ENCODE peak calls at places on chromosomes 12 and 14, in six cellular contexts. K is NCI-H345, S is mesendoderm, J is fibroblast of mammary gland, Q is NCI-H1092 treated with DMSO at 0.1 percent for 48 hours, Z is small intestine. R is an unnamed sample.

GRCh38 chr12:93571854-93572711 is at the start of gene SOCS2:
- DNase-seq in K (peak; percentile 58), S (peak; percentile 87), J (no peak), Q (no peak), Z (peak; percentile 31), R (peak; percentile 30)

GRCh38 chr14:92958373-92959188 is 35.6 kb downstream of the CHGA start:
- DNase-seq in K (peak; percentile 58), S (no peak), J (no peak), Q (peak; percentile 78), Z (no peak), R (no peak)

GRCh38 chr12:130765186-130765659 is 49.1 kb upstream of the RIMBP2 start:
- DNase-seq in K (no peak), S (peak; percentile 78), J (peak; percentile 44), Q (no peak), Z (no peak), R (no peak)

GRCh38 chr12:496736-497135 is 37.0 kb downstream of the B4GALNT3 start:
- DNase-seq in K (no peak), S (no peak), J (no peak), Q (no peak), Z (no peak), R (no peak)

GRCh38 chr12:24066865-24067264 is 117.4 kb upstream of the SOX5 start:
- DNase-seq in K (no peak), S (no peak), J (peak; percentile 88), Q (no peak), Z (no peak), R (no peak)

GRCh38 chr12:236445-236844 is 22.5 kb upstream of the SLC6A12 start:
- DNase-seq in K (no peak), S (no peak), J (no peak), Q (no peak), Z (peak; percentile 86), R (no peak)

GRCh38 chr14:51147183-51147582 is 52.3 kb upstream of the TRIM9 start:
- DNase-seq in K (no peak), S (no peak), J (peak; percentile 85), Q (no peak), Z (no peak), R (no peak)

GRCh38 chr12:32322354-32322753 is 77.0 kb upstream of the FGD4 start:
- DNase-seq in K (no peak), S (no peak), J (no peak), Q (no peak), Z (no peak), R (no peak)

R was measured in NCI-H2081.